ENCODE peak calls at places on chromosomes 2 and 18, in nine cellular contexts. U is stimulated activated CD8-positive, alpha-beta memory T cell treated with anti-CD3 and anti-CD28 coated beads, Interleukin-15, amount 100 ng/mL, for 1 hour; M is substantia nigra; J is NCI-H524 treated with DMSO at 0.1 percent for 48 hours; C is right lobe of liver; H is lower lobe of right lung; Q is CD4-positive, CD25-positive, alpha-beta regulatory T cell; F is GM03348; N is WTC11. E is an unnamed sample.

GRCh38 chr2:157179706-157180105 is 77.8 kb upstream of the GALNT5 start:
- DNase-seq in C (no peak), J (no peak), F (no peak), N (no peak), M (no peak), H (no peak), U (no peak), Q (no peak), E (no peak)

GRCh38 chr2:148218326-148219075 is 197.6 kb downstream of the MBD5 start:
- DNase-seq in U (no peak), Q (no peak), C (no peak), N (no peak), J (no peak), M (no peak), H (no peak), F (no peak), E (no peak)

GRCh38 chr2:148614332-148615049 is 30.1 kb upstream of the EPC2 start:
- DNase-seq in F (peak; percentile 13), C (no peak), J (no peak), U (no peak), N (peak; percentile 22), H (peak; percentile 50), Q (no peak), M (no peak), E (no peak)

GRCh38 chr2:64052468-64053241 is 33.4 kb upstream of the VPS54 start:
- DNase-seq in H (no peak), Q (peak; percentile 33), J (no peak), N (no peak), U (no peak), C (no peak), F (no peak), M (no peak), E (no peak)

GRCh38 chr2:70902067-70902442 is 33.6 kb upstream of the ATP6V1B1 start:
- DNase-seq in U (no peak), M (no peak), H (no peak), N (no peak), Q (no peak), J (no peak), C (no peak), F (no peak), E (no peak)

GRCh38 chr2:227183657-227184367 is 19.4 kb downstream of the COL4A3 start:
- DNase-seq in F (no peak), M (no peak), N (no peak), Q (no peak), H (peak; percentile 51), C (no peak), U (no peak), J (no peak), E (no peak)

GRCh38 chr18:49178736-49179135 is 228.0 kb upstream of the SMAD7 start:
- DNase-seq in U (no peak), Q (no peak), N (no peak), F (peak; percentile 13), J (no peak), H (no peak), M (no peak), C (no peak), E (no peak)

GRCh38 chr2:76984359-76984758 is 537.8 kb downstream of the LRRTM4 start:
- DNase-seq in U (no peak), J (no peak), F (no peak), H (no peak), M (no peak), C (no peak), Q (no peak), N (no peak), E (no peak)

GRCh38 chr18:58004317-58004716 is 39.7 kb upstream of the NEDD4L start:
- DNase-seq in J (no peak), H (no peak), Q (no peak), M (no peak), F (peak; percentile 65), U (no peak), N (no peak), C (no peak), E (no peak)

GRCh38 chr18:11570770-11571169 is 38.6 kb upstream of the SLC35G4 start:
- DNase-seq in Q (no peak), C (no peak), J (no peak), H (no peak), N (no peak), F (peak; percentile 50), M (no peak), U (no peak), E (no peak)

GRCh38 chr2:11433875-11434274 is 32.1 kb downstream of the E2F6 start:
- DNase-seq in U (no peak), H (no peak), M (no peak), F (no peak), N (no peak), C (no peak), J (no peak), Q (no peak), E (no peak)

GRCh38 chr2:188645982-188646381 is 328.2 kb upstream of the COL3A1 start:
- DNase-seq in H (no peak), Q (no peak), M (no peak), J (no peak), U (no peak), F (peak; percentile 47), N (no peak), C (no peak), E (no peak)

GRCh38 chr2:31429759-31430438 is 15.4 kb upstream of the XDH start:
- DNase-seq in H (no peak), Q (no peak), U (peak; percentile 2), N (no peak), C (no peak), J (no peak), F (no peak), M (no peak), E (no peak)

GRCh38 chr2:222445226-222445625 is 20.9 kb downstream of the SGPP2 start:
- DNase-seq in C (no peak), U (no peak), J (no peak), M (no peak), N (no peak), F (no peak), H (no peak), Q (no peak), E (no peak)

GRCh38 chr2:195759877-195760276 is 102.9 kb downstream of the SLC39A10 start:
- DNase-seq in N (no peak), J (no peak), H (no peak), C (no peak), Q (no peak), F (no peak), M (no peak), U (no peak), E (no peak)